ENCODE peak calls at places on chromosomes 11 and 22, in five cellular contexts. T, X, D, N and P are unnamed samples.

GRCh38 chr11:116427903-116428637 is 344.7 kb downstream of the BUD13 start:
- DNase-seq in X (no peak), N (peak; percentile 15), D (no peak), T (no peak), P (no peak)

GRCh38 chr22:24155597-24156145 is 25.6 kb upstream of the SUSD2 start:
- DNase-seq in T (peak; percentile 77), N (peak; percentile 51), X (peak; percentile 52), D (peak; percentile 61), P (peak; percentile 97)

GRCh38 chr11:7500251-7500650 is 13.5 kb upstream of the PPFIBP2 start:
- DNase-seq in D (no peak), N (no peak), T (no peak), X (no peak), P (no peak)

GRCh38 chr22:39101226-39101625 is 4.2 kb downstream of the APOBEC3H start:
- DNase-seq in X (no peak), T (no peak), N (no peak), D (no peak), P (peak; percentile 76)

GRCh38 chr22:35098921-35099320 is 33.0 kb downstream of the ISX start:
- DNase-seq in D (no peak), N (no peak), X (no peak), T (no peak), P (no peak)

GRCh38 chr11:11731311-11732083 is 109.7 kb upstream of the GALNT18 start:
- DNase-seq in T (peak; percentile 51), D (no peak), X (no peak), N (peak; percentile 65), P (no peak)

GRCh38 chr11:128828350-128828749 is 38.7 kb downstream of the KCNJ1 start:
- DNase-seq in T (no peak), D (no peak), X (no peak), N (peak; percentile 16), P (peak; percentile 82)

GRCh38 chr11:299081-299891 is at the start of gene IFITM5:
- DNase-seq in D (no peak), T (no peak), N (no peak), X (no peak), P (peak; percentile 78)

GRCh38 chr11:114088216-114088615 is 28.7 kb downstream of the ZBTB16 start:
- DNase-seq in X (no peak), T (no peak), N (peak; percentile 23), D (no peak), P (no peak)

GRCh38 chr11:119816660-119817059 is 87.7 kb upstream of the NECTIN1 start:
- DNase-seq in T (no peak), X (peak; percentile 82), D (no peak), N (no peak), P (no peak)

GRCh38 chr11:68335693-68336092 is 23.3 kb downstream of the LRP5 start:
- DNase-seq in D (no peak), X (no peak), T (no peak), N (no peak), P (no peak)
- H3K4me1 ChIP-seq in D (no peaks in the 10 kb centered on the region), X (peaks cover 3% of the 10 kb centered on the region), T (peaks cover 22% of the 10 kb centered on the region), N (peaks cover 7% of the 10 kb centered on the region), P (peaks cover 25% of the 10 kb centered on the region)

DNA sequence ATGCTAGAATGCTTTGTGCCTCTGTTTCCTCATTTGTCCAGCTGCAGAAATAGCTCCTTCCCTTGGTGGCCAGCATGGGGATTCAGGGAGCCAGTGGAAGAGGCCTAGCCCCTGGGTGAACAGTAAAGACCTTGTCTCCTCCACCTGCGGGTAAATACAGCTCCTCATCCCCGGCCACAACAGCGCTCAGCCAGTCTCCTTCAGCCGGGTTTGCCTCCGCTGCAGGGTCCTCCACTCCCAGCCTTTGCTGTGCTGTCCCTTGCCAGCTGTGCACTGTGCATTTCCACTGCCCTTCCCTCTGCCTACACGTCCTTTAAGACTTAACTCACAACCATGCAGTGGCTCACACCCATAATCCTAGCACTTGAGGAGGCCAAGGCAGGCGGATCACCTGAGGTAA is 1.5 kb upstream of the CDC42EP1 start:
- DNase-seq in D (no peak), T (no peak), N (no peak), X (no peak), P (peak; percentile 39)
- H3K27ac ChIP-seq in D (no peak overlapping the region), T (peak overlapping the region; percentile 24), N (no peak overlapping the region), X (no peak overlapping the region), P (no peak overlapping the region)

GRCh38 chr11:47202569-47202968 is 12.2 kb upstream of the DDB2 start:
- DNase-seq in D (no peak), N (no peak), T (no peak), X (no peak), P (no peak)

GRCh38 chr11:47207459-47207858 is 7.3 kb upstream of the DDB2 start:
- DNase-seq in D (no peak), X (no peak), N (no peak), T (no peak), P (no peak)

GRCh38 chr11:47208628-47209027 is 6.1 kb upstream of the DDB2 start:
- DNase-seq in D (no peak), X (no peak), N (no peak), T (no peak), P (no peak)

GRCh38 chr11:47201015-47201414 is 13.8 kb upstream of the DDB2 start:
- DNase-seq in N (no peak), T (no peak), X (peak; percentile 31), D (no peak), P (no peak)

DNA sequence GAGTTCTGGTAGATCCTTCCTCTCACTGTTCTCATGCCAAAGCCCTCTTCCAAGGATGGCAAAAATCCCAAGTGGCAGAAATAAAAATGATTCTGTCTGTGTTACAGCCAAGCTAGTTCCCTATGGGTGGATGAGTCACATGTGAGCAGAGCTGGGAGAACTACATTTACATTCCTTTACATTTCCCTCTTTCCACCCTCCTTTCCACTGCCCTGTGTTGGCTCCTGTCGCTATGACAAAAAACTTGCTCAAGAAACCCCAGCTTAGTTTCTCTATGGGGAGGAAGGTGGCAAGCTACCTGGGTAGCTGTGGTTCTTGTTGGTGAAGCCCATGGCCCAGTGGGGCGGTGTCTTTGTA is 10.2 kb upstream of the DDB2 start:
- DNase-seq in N (peak; percentile 85), T (peak; percentile 72), D (no peak), X (peak; percentile 74), P (peak; percentile 94)
- H3K4me2 ChIP-seq in N (peak overlapping the region; percentile 63), T (no peak overlapping the region), D (no peak overlapping the region), X (no peak overlapping the region), P (peak overlapping the region; percentile 49)

GRCh38 chr22:42747701-42748513 is 27.2 kb upstream of the A4GALT start:
- DNase-seq in X (peak; percentile 44), T (peak; percentile 96), D (no peak), N (no peak), P (peak; percentile 92)
- H3K4me1 ChIP-seq in X (no peaks in the 10 kb centered on the region), T (peaks cover 11% of the 10 kb centered on the region), D (no peaks in the 10 kb centered on the region), N (no peaks in the 10 kb centered on the region), P (peaks cover 27% of the 10 kb centered on the region)

GRCh38 chr11:27427183-27427980 is 45.2 kb downstream of the LGR4 start:
- DNase-seq in X (peak; percentile 73), N (no peak), D (no peak), T (peak; percentile 21), P (no peak)

GRCh38 chr11:27420722-27421572 is 51.6 kb downstream of the LGR4 start:
- DNase-seq in N (no peak), X (peak; percentile 63), D (no peak), T (peak; percentile 41), P (no peak)

GRCh38 chr11:27420217-27420616 is 52.4 kb downstream of the LGR4 start:
- DNase-seq in T (no peak), X (peak; percentile 51), D (no peak), N (no peak), P (no peak)

GRCh38 chr11:27421819-27422494 is 50.6 kb downstream of the LGR4 start:
- DNase-seq in N (no peak), X (no peak), T (no peak), D (no peak), P (no peak)

DNA sequence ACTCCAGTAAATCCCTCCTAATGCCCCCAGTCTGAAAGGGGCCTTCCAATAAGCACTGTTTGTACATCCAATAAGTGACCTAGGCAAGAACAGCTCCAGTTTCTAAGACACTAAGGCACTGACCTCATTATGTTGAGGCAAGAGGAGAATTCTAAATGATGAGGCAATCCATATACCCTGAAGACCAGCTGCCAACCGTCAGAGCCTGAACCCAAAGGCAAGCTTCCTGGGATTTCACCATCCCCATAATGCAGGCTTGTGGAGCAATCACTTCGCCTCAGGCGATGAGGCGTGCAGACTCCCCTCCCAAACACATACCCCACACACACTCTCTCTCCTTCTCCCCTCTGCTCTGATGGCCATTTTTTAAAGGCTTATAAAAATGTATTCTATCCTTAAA is 49.5 kb downstream of the LGR4 start:
- DNase-seq in D (no peak), T (peak; percentile 95), N (no peak), X (peak; percentile 82), P (peak; percentile 38)
- H3K27ac ChIP-seq in D (no peak overlapping the region), T (no peak overlapping the region), N (no peak overlapping the region), X (no peak overlapping the region), P (peak overlapping the region; percentile 47)